ENCODE peak calls at places on chromosomes 16 and 17, in eight cellular contexts. P, G, O, U, I, A, T and J are unnamed samples.

GRCh38 chr16:88695753-88696152 is 9.4 kb upstream of the SNAI3 start:
- DNase-seq in U (no peak), A (no peak), O (no peak), T (no peak), I (no peak), P (no peak), G (no peak), J (no peak)

GRCh38 chr17:38440614-38441397 is 12.5 kb downstream of the ARHGAP23 start:
- DNase-seq in P (no peak), A (no peak), I (no peak), U (peak; percentile 66), G (no peak), T (peak; percentile 76), O (no peak), J (no peak)

GRCh38 chr17:2602597-2603017 is 9.2 kb downstream of the PAFAH1B1 start:
- DNase-seq in P (peak; percentile 39), O (no peak), G (no peak), U (no peak), I (no peak), T (no peak), A (no peak), J (no peak)

GRCh38 chr16:81266680-81267095 is 28.2 kb downstream of the BCO1 start:
- DNase-seq in I (peak; percentile 65), O (no peak), A (no peak), G (no peak), P (no peak), T (no peak), U (no peak), J (no peak)

GRCh38 chr17:82216301-82217119 is 3.9 kb upstream of the CCDC57 start:
- DNase-seq in T (peak; percentile 74), A (no peak), O (peak; percentile 83), G (no peak), P (peak; percentile 78), U (peak; percentile 66), I (peak; percentile 71), J (no peak)

GRCh38 chr17:9056566-9056965 is 35.3 kb downstream of the NTN1 start:
- DNase-seq in O (peak; percentile 76), P (no peak), G (no peak), A (no peak), I (no peak), T (no peak), U (no peak), J (no peak)

GRCh38 chr16:9138731-9139501 is 47.5 kb downstream of the HAPSTR1 start:
- DNase-seq in P (peak; percentile 69), O (peak; percentile 78), T (peak; percentile 73), I (peak; percentile 30), U (peak; percentile 64), G (peak; percentile 47), A (peak; percentile 52), J (no peak)

GRCh38 chr17:7910711-7911110 is 5.4 kb downstream of the RNF227 start:
- DNase-seq in A (no peak), O (no peak), U (no peak), G (no peak), T (no peak), I (no peak), P (no peak), J (no peak)

GRCh38 chr17:17784599-17785264 is 52.1 kb downstream of the SREBF1 start:
- DNase-seq in G (peak; percentile 44), P (peak; percentile 71), T (no peak), A (no peak), O (no peak), U (no peak), I (no peak), J (no peak)

GRCh38 chr17:16371742-16372141 is 9.1 kb upstream of the UBB start:
- DNase-seq in O (peak; percentile 27), T (no peak), A (no peak), G (no peak), I (no peak), P (peak; percentile 82), U (no peak), J (no peak)

GRCh38 chr16:49183911-49184310 is 97.7 kb downstream of the CBLN1 start:
- DNase-seq in P (peak; percentile 22), A (no peak), O (no peak), U (no peak), I (peak; percentile 15), G (no peak), T (no peak), J (no peak)

GRCh38 chr16:57276596-57276995 is 7.9 kb downstream of the PLLP start:
- DNase-seq in I (peak; percentile 86), U (no peak), P (no peak), G (no peak), T (no peak), A (no peak), O (peak; percentile 62), J (no peak)

GRCh38 chr16:628321-629061 is 2.3 kb upstream of the WFIKKN1 start:
- DNase-seq in T (no peak), O (peak; percentile 61), P (no peak), G (no peak), U (no peak), I (no peak), A (no peak), J (no peak)

GRCh38 chr17:40564883-40565744 is at the start of gene CCR7:
- DNase-seq in A (peak; percentile 86), G (peak; percentile 91), U (no peak), T (no peak), P (no peak), I (no peak), O (no peak), J (no peak)

DNA sequence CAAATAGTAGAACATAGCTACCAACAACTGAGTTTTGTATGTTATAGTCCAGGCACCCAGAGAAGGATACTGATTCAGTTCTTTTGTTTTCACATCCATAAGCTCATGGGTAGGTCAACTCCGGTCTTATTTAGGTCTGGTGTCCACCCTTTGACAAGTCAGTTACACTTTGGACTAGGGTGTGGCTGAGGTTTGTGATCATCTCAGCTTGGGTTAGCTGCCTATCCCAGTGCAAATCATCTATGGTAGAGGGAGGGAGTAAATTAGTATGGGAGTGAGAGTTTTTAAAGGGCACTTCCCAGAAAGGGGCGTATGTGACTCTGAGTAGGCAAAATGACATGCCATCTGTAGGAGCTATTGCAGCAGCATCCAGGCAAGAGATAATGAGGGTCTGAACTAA is 66.1 kb downstream of the TANC2 start:
- DNase-seq in I (no peak), A (no peak), P (peak; percentile 34), T (no peak), O (no peak), U (no peak), G (no peak), J (no peak)
- TF ChIP-seq CTCF in I (no peak), A (no peak), P (no peak), T (no peak), O (no peak), U (no peak), G (no peak), J (no peak)

GRCh38 chr17:44219636-44220210 is at the start of gene UBTF:
- DNase-seq in I (peak; percentile 40), U (peak; percentile 80), A (peak; percentile 68), T (peak; percentile 86), G (no peak), P (peak; percentile 78), O (peak; percentile 86), J (no peak)
- TF ChIP-seq CTCF in I (no peak), U (no peak), A (no peak), T (no peak), G (no peak), P (no peak), O (no peak), J (no peak)

GRCh38 chr17:37413875-37414519 is 7.3 kb downstream of the TADA2A start:
- DNase-seq in T (no peak), A (no peak), U (no peak), I (no peak), G (no peak), P (peak; percentile 35), O (no peak), J (no peak)
- TF ChIP-seq CTCF in T (no peak), A (no peak), U (no peak), I (peak; percentile 28), G (no peak), P (peak; percentile 28), O (no peak), J (no peak)

DNA sequence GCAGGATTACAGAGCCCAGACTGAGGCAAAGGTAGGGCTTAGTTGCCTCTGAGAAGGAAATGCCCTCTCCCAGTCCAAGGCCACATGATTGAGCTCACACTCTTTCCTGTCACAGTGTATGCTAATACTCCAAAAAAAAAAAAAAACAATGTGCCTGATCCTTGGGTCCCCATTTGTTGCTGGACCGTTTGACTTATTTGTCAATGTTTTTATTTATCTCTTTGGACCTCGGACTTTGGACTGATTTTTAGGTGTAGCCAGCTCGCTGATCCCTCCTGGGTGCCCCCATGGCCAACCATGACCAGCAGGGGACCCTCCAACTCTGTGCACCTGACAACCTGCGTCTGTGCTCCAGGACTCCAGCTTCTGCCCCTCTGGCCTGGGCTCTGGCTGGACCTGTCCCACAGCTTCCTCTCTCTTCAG is 622 bp upstream of the CCL16 start:
- DNase-seq in I (no peak), P (no peak), U (no peak), G (no peak), A (no peak), T (no peak), O (no peak), J (no peak)
- TF ChIP-seq CTCF in I (no peak), P (no peak), U (no peak), G (no peak), A (no peak), T (no peak), O (no peak), J (no peak)

GRCh38 chr16:21301168-21301894 is 23.2 kb upstream of the CRYM start:
- DNase-seq in A (no peak), P (peak; percentile 93), I (peak; percentile 91), O (peak; percentile 88), G (no peak), T (peak; percentile 62), U (peak; percentile 68), J (peak; percentile 43)
- TF ChIP-seq CTCF in A (no peak), P (peak; percentile 33), I (peak; percentile 35), O (peak; percentile 26), G (no peak), T (no peak), U (peak; percentile 39), J (no peak)

GRCh38 chr17:63702223-63702577 is 2.3 kb upstream of the LIMD2 start:
- DNase-seq in U (no peak), O (no peak), G (peak; percentile 49), P (no peak), I (no peak), T (no peak), A (peak; percentile 70), J (no peak)

GRCh38 chr17:63701477-63702222 is 1.7 kb upstream of the LIMD2 start:
- DNase-seq in T (peak; percentile 46), O (no peak), U (peak; percentile 35), G (peak; percentile 63), P (no peak), A (peak; percentile 68), I (no peak), J (no peak)

GRCh38 chr17:63698886-63699637 is 863 bp downstream of the LIMD2 start:
- DNase-seq in U (peak; percentile 58), A (peak; percentile 92), T (peak; percentile 69), G (peak; percentile 88), I (no peak), P (no peak), O (peak; percentile 78), J (no peak)

GRCh38 chr17:63699638-63700527 is at the start of gene LIMD2:
- DNase-seq in P (peak; percentile 26), U (peak; percentile 66), O (peak; percentile 76), G (peak; percentile 86), T (peak; percentile 76), I (peak; percentile 30), A (peak; percentile 90), J (no peak)

GRCh38 chr17:63700528-63701441 is 860 bp upstream of the LIMD2 start:
- DNase-seq in U (peak; percentile 69), I (no peak), T (peak; percentile 77), G (no peak), A (peak; percentile 47), P (no peak), O (peak; percentile 83), J (no peak)
- TF ChIP-seq CTCF in U (peak; percentile 23), I (no peak), T (no peak), G (no peak), A (no peak), P (no peak), O (peak; percentile 10), J (no peak)